ENCODE peak calls at places on chromosomes 2 and 18, in six cellular contexts. C is fibroblast of lung, J is GM23248, B is MM.1S, U is HCT116, N is mammary epithelial cell. S is an unnamed sample.

GRCh38 chr2:31069926-31070325 is 68.3 kb downstream of the GALNT14 start:
- DNase-seq in C (no peak), J (no peak), B (no peak), U (no peak), N (no peak), S (no peak)

GRCh38 chr2:111099402-111099801 is 21.3 kb upstream of the BCL2L11 start:
- DNase-seq in C (no peak), J (no peak), B (no peak), U (no peak), N (no peak), S (no peak)

GRCh38 chr2:172101707-172102158 is 967 bp downstream of the DLX2 start:
- DNase-seq in C (no peak), J (peak; percentile 70), B (no peak), U (no peak), N (no peak), S (no peak)

GRCh38 chr2:86140969-86141392 is 34.9 kb downstream of the PTCD3 start:
- DNase-seq in C (no peak), J (peak; percentile 6), B (no peak), U (no peak), N (no peak), S (no peak)

GRCh38 chr18:36436387-36436786 is 138.9 kb downstream of the FHOD3 start:
- DNase-seq in C (no peak), J (no peak), B (no peak), U (no peak), N (no peak), S (no peak)

GRCh38 chr2:85457043-85457442 is 38.5 kb downstream of the SH2D6 start:
- DNase-seq in C (no peak), J (no peak), B (no peak), U (no peak), N (no peak), S (no peak)

GRCh38 chr2:79219383-79219988 is 59.9 kb upstream of the REG3A start:
- DNase-seq in C (peak; percentile 45), J (peak; percentile 63), B (peak; percentile 67), U (no peak), N (peak; percentile 10), S (peak; percentile 73)

GRCh38 chr2:233799716-233800115 is 21.6 kb downstream of the MROH2A start:
- DNase-seq in C (no peak), J (no peak), B (no peak), U (no peak), N (no peak), S (no peak)

GRCh38 chr2:172091626-172092566 is 6.6 kb downstream of the DLX1 start:
- DNase-seq in C (no peak), J (no peak), B (no peak), U (no peak), N (no peak), S (no peak)

GRCh38 chr2:189467160-189467559 is 25.9 kb downstream of the WDR75 start:
- DNase-seq in C (no peak), J (no peak), B (no peak), U (no peak), N (no peak), S (no peak)

GRCh38 chr2:207725815-207726578 is 14.6 kb downstream of the CCNYL1 start:
- DNase-seq in C (no peak), J (no peak), B (peak; percentile 28), U (no peak), N (peak; percentile 27), S (no peak)

GRCh38 chr2:186365406-186365805 is 120.7 kb upstream of the ZC3H15 start:
- DNase-seq in C (no peak), J (no peak), B (no peak), U (no peak), N (no peak), S (no peak)

GRCh38 chr2:44941551-44942234 is at the start of gene SIX3:
- DNase-seq in C (no peak), J (peak; percentile 58), B (peak; percentile 61), U (peak; percentile 79), N (peak; percentile 42), S (no peak)
- TF ChIP-seq EZH2 in C (peak; percentile 92), J (peak; percentile 94), B (no peak), U (no peak), N (peak; percentile 94), S (peak; percentile 75)

GRCh38 chr2:210593166-210593565 is 36.8 kb downstream of the CPS1 start:
- DNase-seq in C (peak; percentile 20), J (no peak), B (no peak), U (no peak), N (no peak), S (peak; percentile 4)
- H3K4me2 ChIP-seq in C (no peak overlapping the region), J (no peak overlapping the region), B (no peak overlapping the region), U (no peak overlapping the region), N (no peak overlapping the region), S (no peak overlapping the region)

DNA sequence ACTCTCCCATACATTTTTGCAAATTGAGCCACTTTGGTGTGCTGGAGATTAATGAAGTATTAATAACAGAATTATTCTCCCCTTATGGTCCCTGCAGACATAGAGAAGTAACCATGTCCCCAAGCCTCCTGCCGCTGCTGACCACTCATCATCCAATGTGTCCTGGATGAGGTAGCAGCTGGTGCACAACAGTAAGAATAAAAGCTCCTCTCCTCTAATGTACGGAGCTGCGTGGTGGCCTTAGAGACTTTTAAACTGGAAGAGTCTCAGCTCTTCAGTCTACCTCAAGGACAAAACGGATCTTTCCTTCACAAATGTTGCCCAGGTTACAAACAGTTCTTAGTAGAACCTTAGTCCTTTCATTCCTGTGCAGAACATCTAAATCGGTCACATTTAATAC is 37.7 kb downstream of the TPO start:
- DNase-seq in C (no peak), J (no peak), B (no peak), U (no peak), N (no peak), S (no peak)
- TF ChIP-seq EZH2 in C (no peak), J (no peak), B (no peak), U (no peak), N (no peak), S (no peak)

GRCh38 chr2:45241061-45241561 is 231.9 kb upstream of the SIX2 start:
- DNase-seq in C (peak; percentile 29), J (peak; percentile 58), B (no peak), U (no peak), N (peak; percentile 19), S (no peak)
- H3K4me2 ChIP-seq in C (no peak overlapping the region), J (peak overlapping the region; percentile 75), B (no peak overlapping the region), U (no peak overlapping the region), N (peak overlapping the region; percentile 32), S (no peak overlapping the region)

DNA sequence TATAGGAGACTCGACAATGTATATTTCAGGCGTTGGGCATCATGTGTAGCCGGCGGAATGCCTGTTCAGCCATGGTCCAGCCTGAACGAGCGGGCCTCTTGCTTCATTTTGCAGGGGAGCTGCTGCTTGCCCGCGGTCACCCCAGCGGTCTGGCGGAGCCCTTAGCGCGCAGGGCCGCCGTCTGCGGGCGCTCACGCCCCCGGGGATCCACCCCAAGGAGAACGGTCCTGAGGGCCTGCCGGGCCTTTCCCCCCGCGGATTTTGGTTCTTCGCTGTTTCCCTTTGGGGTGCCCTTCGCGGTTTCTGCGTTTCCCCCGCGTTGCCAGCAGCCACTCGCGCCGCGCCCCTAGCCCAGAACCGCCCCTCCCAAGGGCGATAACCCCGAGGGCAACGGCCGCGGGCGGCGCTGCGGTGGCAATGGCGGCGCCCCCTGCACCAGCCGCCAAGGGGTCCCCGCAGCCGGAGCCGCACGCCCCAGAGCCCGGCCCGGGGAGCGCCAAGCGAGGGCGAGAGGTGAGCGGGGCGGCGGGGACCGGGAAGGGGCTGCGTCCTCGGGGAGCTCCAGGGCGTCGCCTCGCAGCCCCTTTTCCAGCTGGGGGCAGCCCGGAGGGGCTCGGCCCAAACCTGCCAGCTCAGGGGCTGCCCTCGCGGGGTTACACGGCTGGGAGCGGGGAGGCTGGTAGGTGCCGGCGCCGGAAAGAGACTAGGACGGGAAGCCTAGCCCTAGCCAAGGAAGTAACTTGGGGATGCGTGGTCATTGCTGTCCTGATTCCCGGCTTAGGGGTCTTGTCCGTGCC is at the start of gene MFSD2B:
- DNase-seq in C (peak; percentile 13), J (peak; percentile 49), B (no peak), U (no peak), N (no peak), S (no peak)
- TF ChIP-seq EZH2 in C (no peak), J (no peak), B (no peak), U (no peak), N (no peak), S (peak; percentile 57)

GRCh38 chr18:55243852-55244251 is 284.6 kb upstream of the CCDC68 start:
- DNase-seq in C (peak; percentile 90), J (peak; percentile 73), B (no peak), U (no peak), N (no peak), S (no peak)
- H3K4me2 ChIP-seq in C (no peak overlapping the region), J (peak overlapping the region; percentile 53), B (no peak overlapping the region), U (no peak overlapping the region), N (no peak overlapping the region), S (peak overlapping the region; percentile 13)

GRCh38 chr2:212538156-212539144 is at the start of gene ERBB4:
- DNase-seq in C (no peak), J (peak; percentile 15), B (no peak), U (no peak), N (no peak), S (peak; percentile 24)
- TF ChIP-seq EZH2 in C (peak; percentile 43), J (peak; percentile 49), B (no peak), U (no peak), N (peak; percentile 77), S (peak; percentile 23)

GRCh38 chr2:167697961-167698360 is 549.4 kb downstream of the STK39 start:
- DNase-seq in C (peak; percentile 59), J (no peak), B (no peak), U (no peak), N (no peak), S (no peak)

GRCh38 chr2:167692191-167692590 is 555.2 kb downstream of the STK39 start:
- DNase-seq in C (peak; percentile 85), J (no peak), B (no peak), U (no peak), N (no peak), S (no peak)

GRCh38 chr2:167702227-167702626 is 545.2 kb downstream of the STK39 start:
- DNase-seq in C (no peak), J (no peak), B (no peak), U (no peak), N (no peak), S (no peak)

GRCh38 chr2:167697194-167697593 is 550.2 kb downstream of the STK39 start:
- DNase-seq in C (no peak), J (no peak), B (no peak), U (no peak), N (no peak), S (no peak)
- H3K4me2 ChIP-seq in C (no peak overlapping the region), J (no peak overlapping the region), B (no peak overlapping the region), U (no peak overlapping the region), N (no peak overlapping the region), S (no peak overlapping the region)